ENCODE peak calls at places on chromosomes 12 and 14, in ten cellular contexts. M, C, O, E, V, U, I, N, X and G are unnamed samples.

GRCh38 chr14:37569729-37570128 is 25.3 kb downstream of the FOXA1 start:
- DNase-seq in U (no peak), O (no peak), E (no peak), C (no peak), N (no peak), X (no peak), V (no peak), I (no peak), M (no peak), G (no peak)

GRCh38 chr12:131463165-131463564 is 247.7 kb upstream of the SFSWAP start:
- DNase-seq in O (no peak), M (no peak), C (no peak), N (no peak), X (no peak), E (no peak), I (no peak), V (no peak), U (no peak), G (no peak)

GRCh38 chr12:121799175-121799841 is 4.5 kb upstream of the SETD1B start:
- DNase-seq in I (peak; percentile 76), X (peak; percentile 83), V (no peak), U (no peak), E (no peak), N (peak; percentile 83), M (peak; percentile 81), O (peak; percentile 75), C (no peak), G (peak; percentile 84)

GRCh38 chr14:88380405-88380804 is 5.1 kb upstream of the SPATA7 start:
- DNase-seq in X (no peak), O (no peak), M (no peak), N (no peak), U (no peak), I (peak; percentile 12), E (no peak), C (no peak), V (no peak), G (no peak)

GRCh38 chr12:127284870-127285431 is 982.0 kb upstream of the TMEM132C start:
- DNase-seq in O (no peak), N (no peak), X (no peak), M (no peak), E (no peak), I (no peak), C (no peak), V (no peak), U (no peak), G (no peak)

GRCh38 chr12:84757978-84758377 is 154.6 kb downstream of the SLC6A15 start:
- DNase-seq in E (no peak), N (no peak), O (no peak), V (no peak), X (no peak), I (no peak), C (no peak), U (no peak), M (no peak), G (no peak)

GRCh38 chr14:77593501-77593911 is 22.9 kb downstream of the SPTLC2 start:
- DNase-seq in E (no peak), N (no peak), M (no peak), V (no peak), O (no peak), X (no peak), I (no peak), C (peak; percentile 52), U (no peak), G (no peak)

GRCh38 chr14:95953111-95953724 is 76.6 kb downstream of the TUNAR start:
- DNase-seq in V (no peak), N (no peak), M (no peak), U (no peak), E (no peak), O (no peak), C (no peak), I (no peak), X (no peak), G (no peak)

GRCh38 chr12:44015333-44015941 is 179.6 kb downstream of the TMEM117 start:
- DNase-seq in M (no peak), I (peak; percentile 11), C (peak; percentile 32), V (no peak), O (no peak), E (no peak), U (no peak), X (no peak), N (no peak), G (no peak)

GRCh38 chr12:102964872-102965271 is 7.4 kb downstream of the ASCL1 start:
- DNase-seq in U (no peak), I (peak; percentile 33), V (no peak), E (no peak), O (peak; percentile 55), X (peak; percentile 60), M (peak; percentile 54), N (no peak), C (no peak), G (no peak)

GRCh38 chr12:52041695-52042123 is 9.5 kb upstream of the NR4A1 start:
- DNase-seq in I (no peak), U (no peak), E (peak; percentile 69), C (no peak), O (peak; percentile 58), M (no peak), N (peak; percentile 82), V (no peak), X (peak; percentile 67), G (no peak)

GRCh38 chr12:9208236-9208635 is at the start of gene PZP:
- DNase-seq in O (no peak), V (no peak), M (no peak), N (no peak), X (no peak), I (no peak), U (no peak), E (no peak), C (no peak), G (no peak)
- TF ChIP-seq POLR2A in O (no peak), V (no peak), M (no peak), N (no peak), X (no peak), I (no peak), U (no peak), E (no peak), C (no peak), G (no peak)

GRCh38 chr12:5251092-5251491 is 180.8 kb upstream of the NTF3 start:
- DNase-seq in I (no peak), M (no peak), X (peak; percentile 62), U (no peak), V (no peak), N (no peak), C (no peak), E (no peak), O (no peak), G (no peak)
- TF ChIP-seq POLR2A in I (no peak), M (no peak), X (no peak), U (no peak), V (no peak), N (no peak), C (no peak), E (no peak), O (no peak), G (no peak)

DNA sequence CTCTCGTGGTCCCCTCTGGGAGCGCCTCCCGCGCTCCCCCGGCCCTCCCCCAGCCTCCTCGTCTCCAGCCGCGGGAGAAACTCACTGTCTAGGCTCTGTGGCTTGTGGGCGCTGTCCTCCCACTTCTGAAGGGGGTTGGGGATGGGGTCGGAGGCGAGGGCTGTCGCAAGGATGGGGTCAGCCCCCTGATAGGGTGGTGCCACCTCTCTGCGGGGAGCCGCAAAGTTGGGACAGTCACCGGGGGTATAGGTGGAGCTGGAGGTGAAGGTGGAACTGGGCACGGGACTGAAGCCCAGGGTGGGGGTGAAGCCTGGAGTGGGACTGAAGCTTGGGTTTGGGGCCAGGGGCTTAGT is 12.2 kb downstream of the TNFRSF1A start:
- DNase-seq in O (no peak), C (no peak), V (no peak), X (no peak), U (no peak), E (no peak), M (no peak), N (no peak), I (no peak), G (no peak)
- TF ChIP-seq POLR2A in O (no peak), C (no peak), V (no peak), X (no peak), U (no peak), E (no peak), M (peak; percentile 10), N (no peak), I (no peak), G (no peak)

GRCh38 chr12:105194947-105195346 is 41.0 kb downstream of the APPL2 start:
- DNase-seq in C (no peak), V (no peak), U (no peak), N (no peak), I (no peak), E (no peak), X (no peak), M (no peak), O (no peak), G (no peak)

GRCh38 chr12:105198961-105199360 is 37.0 kb downstream of the APPL2 start:
- DNase-seq in E (no peak), M (no peak), N (no peak), X (no peak), O (no peak), U (no peak), C (no peak), I (no peak), V (no peak), G (no peak)

GRCh38 chr12:105201389-105201788 is 34.6 kb downstream of the APPL2 start:
- DNase-seq in C (no peak), I (no peak), E (peak; percentile 56), V (no peak), N (no peak), X (no peak), U (no peak), O (no peak), M (no peak), G (no peak)

GRCh38 chr12:105192624-105193225 is 43.2 kb downstream of the APPL2 start:
- DNase-seq in X (no peak), M (no peak), N (no peak), O (no peak), I (no peak), C (no peak), V (no peak), U (no peak), E (no peak), G (no peak)

GRCh38 chr12:105196090-105196489 is 39.9 kb downstream of the APPL2 start:
- DNase-seq in C (no peak), X (no peak), V (no peak), O (no peak), I (no peak), U (no peak), N (no peak), M (no peak), E (no peak), G (no peak)
- TF ChIP-seq POLR2A in C (no peak), X (no peak), V (no peak), O (no peak), I (no peak), U (no peak), N (no peak), M (no peak), E (no peak), G (no peak)

GRCh38 chr12:53190108-53190729 is 9.5 kb upstream of the CSAD start:
- DNase-seq in V (peak; percentile 79), U (no peak), E (peak; percentile 54), M (peak; percentile 44), C (no peak), O (peak; percentile 70), I (peak; percentile 87), X (peak; percentile 52), N (peak; percentile 64), G (peak; percentile 43)
- TF ChIP-seq POLR2A in V (no peak), U (no peak), E (no peak), M (no peak), C (peak; percentile 66), O (peak; percentile 7), I (no peak), X (no peak), N (no peak), G (no peak)

GRCh38 chr12:24938341-24938740 is 10.6 kb downstream of the BCAT1 start:
- DNase-seq in X (no peak), V (no peak), E (no peak), U (no peak), C (no peak), N (no peak), M (no peak), I (no peak), O (no peak), G (no peak)
- TF ChIP-seq POLR2A in X (no peak), V (no peak), E (no peak), U (no peak), C (no peak), N (no peak), M (no peak), I (no peak), O (no peak), G (no peak)